ENCODE peak calls at places on chromosomes 12 and 14, in six cellular contexts. Y, O, Z, G, J and R are unnamed samples.

GRCh38 chr14:68495638-68496114 is 297.2 kb downstream of the ZFP36L1 start:
- DNase-seq in Z (no peak), G (no peak), Y (no peak), O (no peak), J (no peak), R (peak)

GRCh38 chr12:94172973-94173372 is 24.6 kb downstream of the PLXNC1 start:
- DNase-seq in G (peak), Z (peak), O (no peak), Y (no peak), J (no peak), R (no peak)

GRCh38 chr12:64733857-64734256 is 25.3 kb downstream of the GNS start:
- DNase-seq in G (no peak), Y (no peak), Z (no peak), J (peak), O (peak), R (no peak)

GRCh38 chr12:51887476-51888315 is at the start of gene ANKRD33:
- DNase-seq in O (no peak), G (no peak), Z (no peak), J (no peak), Y (no peak), R (no peak)

GRCh38 chr14:76473381-76474263 is 97.7 kb downstream of the ESRRB start:
- DNase-seq in J (peak), G (peak), Y (no peak), Z (no peak), O (peak), R (no peak)

GRCh38 chr12:7303230-7303629 is 642 bp upstream of the ACSM4 start:
- DNase-seq in Y (no peak), G (no peak), J (no peak), Z (no peak), O (no peak), R (no peak)

GRCh38 chr12:58202933-58203713 is 261.8 kb downstream of the ATP23 start:
- DNase-seq in O (no peak), J (no peak), Z (no peak), Y (peak), G (no peak), R (no peak)

GRCh38 chr14:73452341-73453191 is 5.8 kb downstream of the NUMB start:
- DNase-seq in J (no peak), Y (peak), Z (no peak), O (no peak), G (peak), R (no peak)

GRCh38 chr14:33567003-33567735 is 383.7 kb downstream of the EGLN3 start:
- DNase-seq in G (peak), O (no peak), J (no peak), Z (no peak), Y (no peak), R (no peak)

GRCh38 chr14:99246536-99247083 is 25.4 kb downstream of the BCL11B start:
- DNase-seq in Y (no peak), Z (no peak), J (no peak), G (no peak), O (no peak), R (no peak)

GRCh38 chr12:109197327-109197726 is 80.9 kb downstream of the ACACB start:
- DNase-seq in Y (no peak), Z (no peak), J (no peak), G (no peak), O (no peak), R (no peak)

GRCh38 chr12:110269622-110270124 is 11.4 kb upstream of the ATP2A2 start:
- DNase-seq in J (peak), O (no peak), Y (no peak), G (peak), Z (peak), R (no peak)

GRCh38 chr12:121295746-121296617 is 527 bp downstream of the CAMKK2 start:
- DNase-seq in G (no peak), Y (no peak), Z (no peak), O (peak), J (peak), R (no peak)

GRCh38 chr14:95077380-95077779 is 79.9 kb downstream of the DICER1 start:
- DNase-seq in G (no peak), O (no peak), J (no peak), Z (no peak), Y (no peak), R (no peak)

GRCh38 chr12:82574191-82574590 is 112.5 kb upstream of the TMTC2 start:
- DNase-seq in J (no peak), Y (no peak), Z (no peak), O (no peak), G (no peak), R (no peak)

GRCh38 chr12:97560766-97561165 is 98.2 kb downstream of the RMST start:
- DNase-seq in G (no peak), Z (no peak), J (no peak), Y (no peak), O (no peak), R (no peak)

GRCh38 chr14:69107407-69108003 is 45.4 kb downstream of the DCAF5 start:
- DNase-seq in J (no peak), Y (peak), G (peak), Z (peak), O (no peak), R (no peak)

GRCh38 chr12:114841557-114842251 is 157.7 kb upstream of the TBX3 start:
- DNase-seq in J (no peak), Z (no peak), O (no peak), G (no peak), Y (no peak), R (no peak)

GRCh38 chr14:76426161-76426696 is 50.3 kb downstream of the ESRRB start:
- DNase-seq in O (no peak), J (no peak), Y (no peak), G (no peak), Z (no peak), R (no peak)

GRCh38 chr14:102759416-102759815 is 17.8 kb upstream of the TRAF3 start:
- DNase-seq in J (no peak), Z (no peak), O (no peak), Y (no peak), G (no peak), R (no peak)

GRCh38 chr12:104372048-104372720 is 68.6 kb downstream of the EID3 start:
- DNase-seq in O (no peak), G (no peak), Z (no peak), Y (peak), J (no peak), R (no peak)

GRCh38 chr12:120534703-120535655 is 823 bp downstream of the RNF10 start:
- DNase-seq in Z (no peak), O (peak), J (peak), G (peak), Y (peak), R (peak)

GRCh38 chr14:29518335-29518734 is 409.3 kb downstream of the PRKD1 start:
- DNase-seq in J (no peak), O (no peak), Y (no peak), G (peak), Z (no peak), R (no peak)

GRCh38 chr12:14322403-14322802 is 43.1 kb upstream of the ATF7IP start:
- DNase-seq in O (no peak), G (peak), J (no peak), Z (peak), Y (no peak), R (no peak)

GRCh38 chr14:75793806-75794205 is 132.8 kb downstream of the TTLL5 start:
- DNase-seq in Y (no peak), Z (no peak), O (no peak), J (no peak), G (no peak), R (no peak)

GRCh38 chr12:724194-724855 is 28.1 kb upstream of the WNK1 start:
- DNase-seq in J (no peak), G (no peak), O (no peak), Z (no peak), Y (no peak), R (no peak)

GRCh38 chr14:52961060-52961639 is 10.3 kb upstream of the FERMT2 start:
- DNase-seq in O (peak), Z (no peak), G (peak), Y (peak), J (peak), R (peak)

GRCh38 chr14:106790189-106791036 is 1264.0 kb downstream of the TMEM121 start:
- DNase-seq in Y (peak), O (peak), G (no peak), J (no peak), Z (no peak), R (peak)

GRCh38 chr14:23751591-23751990 is 115.4 kb downstream of the DHRS2 start:
- DNase-seq in G (no peak), Z (no peak), J (no peak), Y (no peak), O (no peak), R (no peak)

GRCh38 chr12:119589087-119589486 is 4.5 kb upstream of the TMEM233 start:
- DNase-seq in Y (no peak), O (no peak), Z (no peak), G (peak), J (no peak), R (no peak)

GRCh38 chr14:68669101-68669500 is 123.8 kb downstream of the ZFP36L1 start:
- DNase-seq in J (no peak), Z (no peak), O (no peak), Y (no peak), G (no peak), R (no peak)

GRCh38 chr12:125124320-125124966 is 59.2 kb downstream of the AACS start:
- DNase-seq in O (no peak), J (no peak), G (no peak), Z (no peak), Y (no peak), R (no peak)

GRCh38 chr12:94418517-94418916 is 41.1 kb downstream of the CEP83 start:
- DNase-seq in O (no peak), Z (no peak), Y (no peak), J (no peak), G (no peak), R (no peak)

GRCh38 chr14:26605602-26606001 is 7.8 kb upstream of the NOVA1 start:
- DNase-seq in G (no peak), Y (no peak), J (no peak), Z (no peak), O (no peak), R (no peak)

GRCh38 chr12:12511895-12512674 is 50.6 kb downstream of the DUSP16 start:
- DNase-seq in J (no peak), Z (no peak), O (no peak), G (no peak), Y (no peak), R (peak)

GRCh38 chr12:123453165-123453564 is 4.8 kb upstream of the SNRNP35 start:
- DNase-seq in O (no peak), Y (no peak), G (no peak), Z (no peak), J (no peak), R (no peak)

GRCh38 chr14:68396411-68396930 is 396.4 kb downstream of the ZFP36L1 start:
- DNase-seq in J (no peak), O (no peak), G (peak), Z (no peak), Y (no peak), R (no peak)

GRCh38 chr14:22838631-22839041 is 2.3 kb downstream of the MMP14 start:
- DNase-seq in J (no peak), Z (no peak), O (no peak), Y (no peak), G (peak), R (no peak)

GRCh38 chr12:19018302-19018980 is 111.1 kb upstream of the PLEKHA5 start:
- DNase-seq in G (peak), O (no peak), J (no peak), Y (no peak), Z (peak), R (no peak)

DNA sequence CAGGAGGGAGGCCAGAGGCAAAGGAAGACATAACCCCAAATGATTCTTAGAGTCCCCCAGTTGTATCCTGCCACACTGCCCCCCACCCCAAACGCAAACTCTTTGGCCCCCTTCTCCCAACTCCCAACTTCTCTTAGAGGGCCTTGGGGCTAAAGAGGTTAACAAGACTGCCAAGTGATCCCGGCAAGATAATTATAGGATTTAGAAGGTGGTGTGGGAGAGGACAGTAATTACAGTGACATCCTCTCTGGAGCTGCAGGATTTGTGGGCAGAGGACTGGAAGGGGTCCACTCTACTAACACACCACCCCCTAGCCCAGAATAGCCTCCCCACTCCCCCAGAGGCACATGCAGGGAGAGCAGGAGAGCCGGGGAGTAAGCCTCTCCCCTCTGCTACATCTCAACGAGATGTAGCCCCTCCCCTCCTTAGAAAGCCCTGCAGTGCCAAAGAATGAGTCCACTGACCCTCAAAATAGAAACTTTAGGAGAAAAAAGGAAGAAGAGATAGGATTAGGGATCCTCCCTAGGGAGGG is 5.3 kb upstream of the GDF11 start:
- DNase-seq in Y (no peak), G (no peak), J (no peak), O (no peak), Z (no peak), R (no peak)
- TF ChIP-seq CTCF in Y (no peak), G (no peak), J (no peak), O (no peak), Z (no peak), R (no peak)

DNA sequence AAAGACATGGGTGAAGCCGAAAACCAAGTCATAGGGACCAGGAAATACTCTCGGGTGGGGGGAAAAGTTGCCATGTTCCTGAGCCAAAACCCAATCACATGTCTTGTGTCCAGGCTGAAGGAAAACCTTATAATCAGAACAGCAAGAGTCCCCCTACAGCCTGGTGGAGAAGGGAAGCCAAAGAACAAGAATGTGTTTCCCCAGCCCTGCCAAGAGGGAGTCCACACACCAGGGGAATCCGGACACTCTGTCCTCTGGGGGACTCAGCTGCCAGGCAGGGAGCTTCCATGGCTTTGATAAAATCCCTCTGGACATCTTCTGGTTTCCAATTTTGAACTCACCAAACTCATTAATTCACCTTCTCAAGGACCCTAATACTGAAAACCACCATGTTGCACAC is 273.0 kb downstream of the FOXN3 start:
- DNase-seq in Z (no peak), G (no peak), Y (no peak), J (no peak), O (no peak), R (no peak)
- TF ChIP-seq CTCF in Z (no peak), G (no peak), Y (no peak), J (no peak), O (no peak), R (no peak)

GRCh38 chr14:104673481-104673880 is 15.9 kb upstream of the INF2 start:
- DNase-seq in Z (no peak), J (no peak), G (no peak), Y (no peak), O (no peak), R (peak)
- TF ChIP-seq CTCF in Z (no peak), J (no peak), G (no peak), Y (no peak), O (no peak), R (no peak)

DNA sequence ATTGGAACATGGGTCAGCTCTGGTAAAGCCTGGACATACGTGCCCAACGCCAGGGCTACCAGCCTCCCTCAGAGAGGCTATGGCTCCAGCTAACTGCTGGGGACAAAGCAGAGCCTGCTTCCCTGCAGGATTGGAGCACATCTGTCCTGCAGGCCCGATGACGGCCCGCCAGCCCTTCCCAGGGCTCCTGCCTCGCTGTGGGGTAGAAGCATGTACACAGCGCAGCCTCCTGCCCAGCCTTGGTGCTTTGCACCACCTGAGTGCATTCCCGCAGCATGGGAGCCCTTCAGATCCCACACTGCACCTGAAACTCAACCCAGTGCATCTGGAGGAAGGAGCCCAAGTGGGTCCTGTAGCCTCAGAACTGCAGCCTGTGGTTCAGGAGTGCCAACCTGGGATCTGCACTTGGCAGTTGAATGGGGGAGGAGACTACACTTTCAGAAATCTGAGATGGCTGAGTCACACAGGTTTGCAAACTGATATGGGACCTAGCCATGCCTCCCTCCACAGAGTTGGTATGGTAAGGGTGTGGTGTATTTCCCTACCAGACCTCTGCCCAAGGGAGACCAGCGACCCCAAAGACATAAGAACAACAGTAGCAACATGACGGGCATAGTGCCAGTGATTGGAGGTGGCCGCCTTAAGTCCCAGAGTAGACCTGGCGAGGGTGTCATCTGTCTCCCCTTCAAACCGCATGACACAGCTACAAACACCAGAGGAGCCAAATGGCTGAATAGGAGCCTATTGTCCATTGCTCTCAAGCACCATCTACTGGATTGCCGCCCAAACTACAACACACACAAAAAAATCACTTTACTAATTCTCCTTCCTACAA is 273.9 kb upstream of the MIS18BP1 start:
- DNase-seq in O (no peak), J (no peak), G (no peak), Y (no peak), Z (no peak), R (no peak)
- TF ChIP-seq CTCF in O (peak), J (peak), G (peak), Y (no peak), Z (no peak), R (peak)